ENCODE peak calls at places on chromosomes 13 and 19, in five cellular contexts. D is SK-N-SH, X is fibroblast of mammary gland, M is activated B cell treated with CpG ODN at 0.5 μM for 24 hours, C is neural crest cell. I is an unnamed sample.

GRCh38 chr13:65725001-65725400 is 1505.1 kb downstream of the PCDH9 start:
- DNase-seq in M (no peak), D (no peak), X (no peak), C (no peak), I (no peak)

GRCh38 chr13:39073983-39074382 is 35.7 kb downstream of the NHLRC3 start:
- DNase-seq in D (no peak), X (no peak), C (no peak), M (no peak), I (no peak)

GRCh38 chr13:29435125-29435911 is 160.2 kb downstream of the SLC7A1 start:
- DNase-seq in C (no peak), X (peak), D (peak), M (no peak), I (no peak)

GRCh38 chr19:11024259-11024658 is 63.4 kb downstream of the SMARCA4 start:
- DNase-seq in X (peak), D (no peak), C (no peak), M (no peak), I (no peak)

GRCh38 chr13:52411629-52412028 is 5.7 kb upstream of the THSD1 start:
- DNase-seq in C (no peak), M (no peak), X (peak), D (no peak), I (no peak)

GRCh38 chr19:12847159-12848139 is 9.1 kb downstream of the MAST1 start:
- DNase-seq in C (peak), X (peak), D (peak), M (peak), I (peak)

GRCh38 chr13:27283906-27284523 is 13.4 kb downstream of the RASL11A start:
- DNase-seq in D (peak), X (peak), C (no peak), M (no peak), I (no peak)

GRCh38 chr13:94712812-94713555 is 639 bp upstream of the SOX21 start:
- DNase-seq in X (peak), M (no peak), D (peak), C (peak), I (peak)

GRCh38 chr13:40313269-40314200 is 352.9 kb downstream of the FOXO1 start:
- DNase-seq in M (no peak), X (peak), C (no peak), D (no peak), I (no peak)

GRCh38 chr13:76512676-76513277 is 373.4 kb downstream of the KCTD12 start:
- DNase-seq in C (no peak), X (peak), D (peak), M (no peak), I (no peak)

GRCh38 chr19:2578391-2578826 is 102.5 kb downstream of the GADD45B start:
- DNase-seq in C (no peak), X (peak), D (no peak), M (no peak), I (no peak)

GRCh38 chr13:110426745-110427144 is 119.7 kb downstream of the COL4A2 start:
- DNase-seq in D (no peak), X (no peak), M (no peak), C (no peak), I (no peak)

GRCh38 chr13:79503069-79503468 is 22.1 kb downstream of the NDFIP2 start:
- DNase-seq in C (no peak), M (no peak), D (no peak), X (no peak), I (no peak)

GRCh38 chr19:33442706-33443105 is 69.2 kb downstream of the CEBPG start:
- DNase-seq in X (no peak), C (no peak), M (no peak), D (no peak), I (no peak)

GRCh38 chr19:35211545-35212230 is 16.9 kb downstream of the FAM187B start:
- DNase-seq in D (no peak), M (no peak), C (no peak), X (no peak), I (no peak)

GRCh38 chr19:34341935-34342680 is 22.9 kb upstream of the GPI start:
- DNase-seq in M (no peak), X (no peak), D (no peak), C (no peak), I (no peak)

GRCh38 chr19:19652482-19653295 is 9.2 kb upstream of the GMIP start:
- DNase-seq in C (no peak), M (no peak), D (peak), X (peak), I (no peak)

GRCh38 chr19:21697698-21698097 is 69.7 kb downstream of the ZNF100 start:
- DNase-seq in D (no peak), M (no peak), C (no peak), X (no peak), I (no peak)

GRCh38 chr19:38596057-38596981 is 21.4 kb downstream of the MAP4K1 start:
- DNase-seq in X (no peak), D (peak), M (no peak), C (peak), I (peak)

GRCh38 chr19:19911150-19911549 is 10.4 kb downstream of the ZNF93 start:
- DNase-seq in C (no peak), D (no peak), X (peak), M (no peak), I (no peak)

GRCh38 chr13:94416454-94417080 is 62.9 kb downstream of the DCT start:
- DNase-seq in C (peak), D (peak), M (no peak), X (peak), I (no peak)

GRCh38 chr13:44565881-44566280 is 10.2 kb downstream of the TSC22D1 start:
- DNase-seq in M (no peak), X (no peak), C (no peak), D (no peak), I (no peak)

GRCh38 chr13:94056362-94056990 is 423.0 kb downstream of the DCT start:
- DNase-seq in C (no peak), D (no peak), X (no peak), M (no peak), I (no peak)

GRCh38 chr19:8973501-8974091 is 36.6 kb downstream of the MUC16 start:
- DNase-seq in X (no peak), D (no peak), M (no peak), C (no peak), I (no peak)

GRCh38 chr13:101640797-101641400 is 188.4 kb downstream of the ITGBL1 start:
- DNase-seq in D (no peak), C (no peak), M (no peak), X (peak), I (no peak)

GRCh38 chr19:56507446-56508281 is at the start of gene ZNF471:
- DNase-seq in C (no peak), M (peak), X (peak), D (peak), I (no peak)

GRCh38 chr13:41631296-41631965 is 174.1 kb downstream of the RGCC start:
- DNase-seq in C (no peak), X (peak), M (no peak), D (no peak), I (no peak)

GRCh38 chr13:107427531-107427930 is 787.8 kb downstream of the LIG4 start:
- DNase-seq in C (no peak), D (no peak), X (no peak), M (no peak), I (no peak)

GRCh38 chr13:30116379-30116778 is 191.0 kb downstream of the KATNAL1 start:
- DNase-seq in M (no peak), X (no peak), D (no peak), C (no peak), I (no peak)

GRCh38 chr19:36573948-36574726 is 1.0 kb upstream of the ZNF529 start:
- DNase-seq in D (no peak), X (peak), M (no peak), C (no peak), I (no peak)

GRCh38 chr13:33307820-33308219 is 22.3 kb upstream of the STARD13 start:
- DNase-seq in C (no peak), D (no peak), M (no peak), X (peak), I (no peak)

GRCh38 chr13:33310245-33311038 is 24.9 kb upstream of the STARD13 start:
- DNase-seq in D (no peak), M (no peak), C (no peak), X (no peak), I (no peak)

GRCh38 chr13:33313504-33313903 is 27.9 kb upstream of the STARD13 start:
- DNase-seq in M (no peak), D (no peak), C (no peak), X (no peak), I (no peak)

GRCh38 chr13:33311040-33311439 is 25.5 kb upstream of the STARD13 start:
- DNase-seq in D (no peak), X (no peak), M (no peak), C (no peak), I (no peak)

GRCh38 chr13:33312150-33312908 is 26.8 kb upstream of the STARD13 start:
- DNase-seq in X (peak), C (no peak), D (no peak), M (no peak), I (no peak)
- TF ChIP-seq CTCF in X (peak), C (no peak), D (peak), M (no peak), I (peak)

GRCh38 chr13:50616101-50616500 is 227.4 kb downstream of the DLEU7 start:
- DNase-seq in X (peak), D (no peak), M (no peak), C (no peak), I (no peak)
- TF ChIP-seq CTCF in X (peak), D (peak), M (no peak), C (no peak), I (no peak)

DNA sequence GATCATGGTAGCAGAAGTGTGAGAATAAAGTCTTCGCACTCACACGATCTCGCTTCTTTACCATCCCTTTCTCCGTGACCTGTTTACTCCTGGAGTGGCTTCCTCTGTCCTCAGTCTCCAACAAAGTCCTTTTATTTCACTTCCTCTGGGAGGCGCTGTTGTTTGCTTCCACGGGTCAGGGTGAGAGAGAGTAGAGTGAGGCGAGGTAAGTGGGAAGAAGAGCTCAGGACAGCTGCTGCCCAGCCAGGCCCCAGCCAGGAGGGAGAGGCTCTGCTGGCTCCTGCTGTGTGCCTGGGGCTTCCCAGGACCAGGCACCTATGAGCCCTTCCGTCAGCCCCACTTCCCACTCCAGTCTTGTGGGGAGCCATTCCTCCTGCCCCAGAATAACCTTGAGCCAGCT is 242.1 kb downstream of the FGF9 start:
- DNase-seq in M (no peak), C (no peak), X (no peak), D (no peak), I (no peak)
- TF ChIP-seq CTCF in M (no peak), C (no peak), X (no peak), D (peak), I (no peak)

DNA sequence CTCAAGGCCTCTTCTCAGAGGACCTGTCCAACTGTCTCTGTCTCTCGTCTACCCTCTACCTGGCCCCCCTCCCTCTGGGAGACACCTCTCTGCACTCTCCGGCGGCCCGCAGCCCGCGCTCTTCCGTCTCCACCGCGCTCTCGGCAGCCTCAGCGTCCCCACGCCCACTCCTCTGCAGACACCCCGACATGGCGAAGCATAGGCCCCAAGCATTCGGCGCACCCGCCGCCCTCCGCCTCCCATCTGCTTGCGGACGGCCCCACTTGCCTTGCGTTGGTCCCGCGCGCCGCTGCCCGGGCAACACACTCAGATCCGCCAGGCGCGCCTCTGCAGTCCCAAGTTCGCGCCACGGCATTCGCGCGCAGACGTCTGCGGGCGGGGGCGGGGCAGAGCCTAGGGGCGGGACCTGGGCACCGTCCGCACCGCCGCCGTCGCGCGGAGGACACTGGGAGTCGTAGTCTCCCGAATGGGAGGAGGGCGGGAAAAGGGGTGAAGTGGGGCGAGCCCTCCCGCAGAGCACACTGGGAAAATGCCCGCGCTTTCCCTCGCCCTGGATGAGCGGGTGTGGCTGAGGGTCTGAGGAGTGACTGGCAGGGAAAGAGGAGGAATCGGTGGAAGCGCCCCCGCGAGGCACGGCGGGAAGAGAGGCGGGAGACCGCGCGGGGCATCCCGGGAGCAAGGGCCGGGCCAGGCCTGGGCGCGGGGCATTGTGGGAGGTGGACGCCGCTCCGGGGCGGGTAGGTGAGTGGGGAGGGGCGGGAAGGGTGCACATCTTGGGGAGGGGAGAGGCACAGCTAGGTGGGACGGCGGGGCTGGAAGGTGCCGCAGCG is at the start of the genes LIG1 and ZSWIM9:
- DNase-seq in M (peak), X (peak), C (peak), D (peak), I (peak)
- TF ChIP-seq CTCF in M (no peak), X (no peak), C (no peak), D (no peak), I (no peak)

DNA sequence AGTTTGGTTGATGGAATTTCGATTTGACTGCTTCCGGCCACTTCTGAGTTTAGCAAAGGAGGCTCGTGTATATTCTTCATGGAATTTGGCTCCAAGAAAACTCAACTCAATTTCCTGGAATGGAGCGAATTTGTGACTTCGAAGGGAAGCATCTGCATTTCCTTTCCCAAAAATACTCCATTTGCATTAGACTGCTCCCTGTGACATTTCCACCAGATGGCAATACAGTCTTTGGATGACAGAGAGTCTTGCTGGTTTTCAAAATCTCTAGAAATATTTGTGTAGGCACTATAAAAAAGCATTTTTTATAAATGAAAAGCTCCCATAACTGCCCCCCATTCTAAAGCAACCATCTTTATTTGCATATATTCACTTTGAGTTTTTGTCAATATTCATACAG is 4.1 kb downstream of the C1QTNF9 start:
- DNase-seq in D (no peak), M (no peak), C (no peak), X (peak), I (no peak)
- TF ChIP-seq CTCF in D (peak), M (no peak), C (peak), X (peak), I (peak)

DNA sequence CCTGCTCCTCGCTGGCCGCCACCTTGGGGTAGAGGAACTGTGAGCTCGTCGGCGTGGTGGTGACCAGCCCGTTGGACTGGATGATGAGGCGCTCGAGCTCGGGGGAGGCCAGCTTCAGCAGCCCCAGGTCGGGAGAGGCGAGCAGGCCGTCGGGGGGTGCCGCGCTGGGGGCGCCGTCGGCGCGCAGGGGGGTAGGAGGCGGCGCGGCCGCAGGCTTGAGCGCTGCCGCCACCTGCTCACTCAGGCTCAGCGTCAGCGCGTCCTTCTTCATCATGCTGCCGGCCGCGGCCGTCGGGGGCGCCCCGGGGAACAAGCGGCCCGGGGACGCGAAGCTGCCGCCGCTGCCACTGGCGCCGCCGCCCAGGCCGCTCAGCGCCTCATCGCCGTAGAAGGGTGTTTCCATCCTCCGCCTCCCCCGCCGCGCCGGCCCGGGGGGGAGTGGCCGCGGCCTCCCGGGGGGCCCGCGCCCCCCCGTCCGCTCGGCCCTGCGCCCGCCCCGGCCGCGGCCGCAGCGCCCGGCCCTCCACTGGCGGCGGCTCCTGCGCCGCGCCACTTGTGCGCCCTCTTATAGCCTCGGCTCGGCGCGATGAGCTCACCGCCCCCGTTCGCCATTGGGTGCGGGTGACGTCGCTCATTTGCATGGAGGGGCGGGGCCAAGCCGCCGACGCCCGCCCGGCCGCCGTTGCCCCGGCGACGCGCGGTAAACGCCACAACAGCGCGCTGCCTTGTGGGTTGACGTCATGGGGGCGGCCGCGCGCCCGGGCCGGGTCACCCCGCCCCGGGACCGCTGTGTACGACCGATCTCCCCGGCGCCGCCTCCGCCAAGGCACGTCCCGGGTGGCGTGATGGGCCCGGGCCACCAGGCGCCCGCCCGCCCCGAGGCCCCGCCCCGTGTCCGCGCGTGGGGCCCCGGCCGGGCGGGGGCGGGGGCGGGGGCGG is at the start of gene JUND:
- DNase-seq in X (peak), M (peak), D (peak), C (peak), I (peak)
- TF ChIP-seq CTCF in X (no peak), M (no peak), D (peak), C (no peak), I (peak)

GRCh38 chr13:36986462-36987240 is 12.5 kb downstream of the ALG5 start:
- DNase-seq in C (no peak), X (peak), M (no peak), D (no peak), I (no peak)

GRCh38 chr13:36979361-36980040 is 19.6 kb downstream of the ALG5 start:
- DNase-seq in X (peak), M (no peak), D (no peak), C (no peak), I (no peak)

DNA sequence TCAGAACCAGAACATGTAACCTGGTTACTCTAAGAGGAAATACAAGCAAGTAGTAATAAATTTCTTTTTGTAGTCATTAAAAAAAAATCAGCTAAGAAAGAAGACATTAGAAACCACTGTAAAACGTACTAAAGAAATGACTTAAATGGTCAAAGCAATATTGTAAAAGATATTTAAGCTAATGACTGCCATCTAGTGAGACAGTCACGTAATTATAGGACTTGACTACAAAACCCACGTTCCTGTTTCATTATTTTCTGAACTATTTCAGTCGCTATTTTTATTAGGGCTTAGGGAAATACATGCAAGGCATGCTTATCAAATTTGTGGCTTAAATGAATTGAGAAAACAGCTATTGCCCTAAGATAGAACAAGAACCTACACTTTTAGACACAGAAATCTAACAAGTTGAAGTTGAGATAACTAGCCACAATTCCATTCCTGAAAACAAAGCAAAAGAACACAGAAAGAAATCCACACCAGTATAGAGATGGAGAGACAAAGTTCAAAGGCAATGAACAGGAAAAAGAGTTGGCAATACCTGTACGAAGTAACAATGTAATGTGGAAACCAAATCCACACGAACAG is 17.9 kb downstream of the ALG5 start:
- DNase-seq in M (no peak), D (peak), X (peak), C (no peak), I (no peak)
- TF ChIP-seq CTCF in M (no peak), D (peak), X (peak), C (peak), I (peak)